ENCODE peak calls at places on chromosomes 3 and 15, in four cellular contexts. One of them, this sample, is unnamed.

GRCh38 chr3:143265501-143266070 is 146.0 kb downstream of the CHST2 start:
- DNase-seq in SK-N-SH: no peak
- DNase-seq in HepG2: no peak
- DNase-seq in K562: no peak
- DNase-seq in this sample: no peak

GRCh38 chr3:127865941-127866340 is 43.6 kb upstream of the MGLL start:
- DNase-seq in SK-N-SH: no peak
- DNase-seq in HepG2: no peak
- DNase-seq in K562: no peak
- DNase-seq in this sample: peak

GRCh38 chr15:72758195-72758594 is 25.4 kb downstream of the ADPGK start:
- DNase-seq in SK-N-SH: no peak
- DNase-seq in HepG2: no peak
- DNase-seq in K562: no peak
- DNase-seq in this sample: peak

GRCh38 chr15:90435652-90436337 is 47.8 kb downstream of the IQGAP1 start:
- DNase-seq in SK-N-SH: no peak
- DNase-seq in HepG2: no peak
- DNase-seq in K562: no peak
- DNase-seq in this sample: no peak

GRCh38 chr15:91627473-91628309 is 225.8 kb upstream of the SLCO3A1 start:
- DNase-seq in SK-N-SH: peak
- DNase-seq in HepG2: no peak
- DNase-seq in K562: no peak
- DNase-seq in this sample: peak

GRCh38 chr3:51937014-51937413 is 4.7 kb downstream of the RRP9 start:
- DNase-seq in SK-N-SH: no peak
- DNase-seq in HepG2: no peak
- DNase-seq in K562: no peak
- DNase-seq in this sample: peak

GRCh38 chr15:56916825-56917477 is 1.5 kb upstream of the TCF12 start:
- DNase-seq in SK-N-SH: no peak
- DNase-seq in HepG2: no peak
- DNase-seq in K562: peak
- DNase-seq in this sample: no peak

GRCh38 chr15:68412218-68412617 is 19.7 kb downstream of the ITGA11 start:
- DNase-seq in SK-N-SH: no peak
- DNase-seq in HepG2: no peak
- DNase-seq in K562: no peak
- DNase-seq in this sample: no peak

GRCh38 chr15:96462768-96463167 is 132.3 kb downstream of the NR2F2 start:
- DNase-seq in SK-N-SH: no peak
- DNase-seq in HepG2: no peak
- DNase-seq in K562: no peak
- DNase-seq in this sample: peak

GRCh38 chr15:79065744-79066376 is 24.7 kb downstream of the RASGRF1 start:
- DNase-seq in SK-N-SH: no peak
- DNase-seq in HepG2: no peak
- DNase-seq in K562: no peak
- DNase-seq in this sample: no peak

GRCh38 chr15:88658972-88659931 is 20.4 kb downstream of the ISG20 start:
- DNase-seq in SK-N-SH: no peak
- DNase-seq in HepG2: no peak
- DNase-seq in K562: no peak
- DNase-seq in this sample: peak

GRCh38 chr15:88465633-88466219 is 1.5 kb downstream of the MRPL46 start:
- DNase-seq in SK-N-SH: no peak
- DNase-seq in HepG2: peak
- DNase-seq in K562: peak
- DNase-seq in this sample: peak

GRCh38 chr15:38690737-38691332 is 126.2 kb upstream of the RASGRP1 start:
- DNase-seq in SK-N-SH: peak
- DNase-seq in HepG2: peak
- DNase-seq in K562: peak
- DNase-seq in this sample: peak

GRCh38 chr15:64282701-64283100 is 73.3 kb downstream of the CSNK1G1 start:
- DNase-seq in SK-N-SH: no peak
- DNase-seq in HepG2: no peak
- DNase-seq in K562: no peak
- DNase-seq in this sample: peak

GRCh38 chr15:78131295-78132021 is at the start of gene CIB2:
- DNase-seq in SK-N-SH: peak
- DNase-seq in HepG2: peak
- DNase-seq in K562: peak
- DNase-seq in this sample: peak

GRCh38 chr3:165192610-165193192 is 3.5 kb downstream of the SLITRK3 start:
- DNase-seq in SK-N-SH: peak
- DNase-seq in HepG2: no peak
- DNase-seq in K562: no peak
- DNase-seq in this sample: no peak

GRCh38 chr15:40244961-40245523 is 6.2 kb downstream of the PAK6 start:
- DNase-seq in SK-N-SH: no peak
- DNase-seq in HepG2: peak
- DNase-seq in K562: no peak
- DNase-seq in this sample: no peak

GRCh38 chr15:60804986-60805949 is 326.3 kb upstream of the ICE2 start:
- DNase-seq in SK-N-SH: no peak
- DNase-seq in HepG2: no peak
- DNase-seq in K562: no peak
- DNase-seq in this sample: peak

GRCh38 chr15:49558924-49559323 is 61.7 kb downstream of the FAM227B start:
- DNase-seq in SK-N-SH: no peak
- DNase-seq in HepG2: no peak
- DNase-seq in K562: no peak
- DNase-seq in this sample: peak

GRCh38 chr3:139797724-139798343 is 120.1 kb upstream of the NMNAT3 start:
- DNase-seq in SK-N-SH: no peak
- DNase-seq in HepG2: no peak
- DNase-seq in K562: peak
- DNase-seq in this sample: peak

GRCh38 chr15:46304320-46304719 is 669.5 kb downstream of the SQOR start:
- DNase-seq in SK-N-SH: peak
- DNase-seq in HepG2: peak
- DNase-seq in K562: peak
- DNase-seq in this sample: no peak

GRCh38 chr3:63333815-63334214 is 55.7 kb downstream of the SYNPR start:
- DNase-seq in SK-N-SH: no peak
- DNase-seq in HepG2: no peak
- DNase-seq in K562: no peak
- DNase-seq in this sample: peak

GRCh38 chr15:38084289-38084688 is 149.8 kb downstream of the TMCO5A start:
- DNase-seq in SK-N-SH: no peak
- DNase-seq in HepG2: no peak
- DNase-seq in K562: no peak
- DNase-seq in this sample: peak

GRCh38 chr3:24493951-24494615 is 567 bp downstream of the THRB start:
- DNase-seq in SK-N-SH: peak
- DNase-seq in HepG2: peak
- DNase-seq in K562: peak
- DNase-seq in this sample: no peak

GRCh38 chr15:81880833-81881232 is 165.0 kb downstream of the MEX3B start:
- DNase-seq in SK-N-SH: no peak
- DNase-seq in HepG2: no peak
- DNase-seq in K562: no peak
- DNase-seq in this sample: peak

GRCh38 chr3:123638936-123639680 is 54.3 kb upstream of the HACD2 start:
- DNase-seq in SK-N-SH: no peak
- DNase-seq in HepG2: no peak
- DNase-seq in K562: no peak
- DNase-seq in this sample: no peak

GRCh38 chr3:36991923-36992805 is 767 bp downstream of the EPM2AIP1 start:
- DNase-seq in SK-N-SH: no peak
- DNase-seq in HepG2: peak
- DNase-seq in K562: peak
- DNase-seq in this sample: peak

GRCh38 chr3:51295625-51296024 is 89.5 kb upstream of the MANF start:
- DNase-seq in SK-N-SH: no peak
- DNase-seq in HepG2: no peak
- DNase-seq in K562: no peak
- DNase-seq in this sample: no peak

GRCh38 chr15:92343869-92344643 is 49.6 kb upstream of the ST8SIA2 start:
- DNase-seq in SK-N-SH: no peak
- DNase-seq in HepG2: no peak
- DNase-seq in K562: no peak
- DNase-seq in this sample: no peak

GRCh38 chr3:51391566-51392300 is 648 bp downstream of the RBM15B start:
- DNase-seq in SK-N-SH: peak
- DNase-seq in HepG2: no peak
- DNase-seq in K562: no peak
- DNase-seq in this sample: peak

GRCh38 chr3:50466177-50466576 is 37.3 kb downstream of the CACNA2D2 start:
- DNase-seq in SK-N-SH: no peak
- DNase-seq in HepG2: no peak
- DNase-seq in K562: no peak
- DNase-seq in this sample: no peak

GRCh38 chr15:51224428-51224827 is 114.0 kb downstream of the CYP19A1 start:
- DNase-seq in SK-N-SH: no peak
- DNase-seq in HepG2: no peak
- DNase-seq in K562: no peak
- DNase-seq in this sample: peak

GRCh38 chr15:51227967-51228783 is 110.2 kb downstream of the CYP19A1 start:
- DNase-seq in SK-N-SH: no peak
- DNase-seq in HepG2: peak
- DNase-seq in K562: peak
- DNase-seq in this sample: peak

GRCh38 chr15:51218249-51218648 is 120.1 kb downstream of the CYP19A1 start:
- DNase-seq in SK-N-SH: no peak
- DNase-seq in HepG2: no peak
- DNase-seq in K562: no peak
- DNase-seq in this sample: no peak

GRCh38 chr15:51226813-51227212 is 111.6 kb downstream of the CYP19A1 start:
- DNase-seq in SK-N-SH: no peak
- DNase-seq in HepG2: no peak
- DNase-seq in K562: no peak
- DNase-seq in this sample: no peak

GRCh38 chr15:51223771-51224229 is 114.6 kb downstream of the CYP19A1 start:
- DNase-seq in SK-N-SH: no peak
- DNase-seq in HepG2: no peak
- DNase-seq in K562: peak
- DNase-seq in this sample: peak
- TF ChIP-seq USF2 in SK-N-SH: no peak
- TF ChIP-seq USF2 in HepG2: no peak
- TF ChIP-seq USF2 in K562: no peak
- TF ChIP-seq USF2 in this sample: no peak

GRCh38 chr3:172135766-172136729 is 96.7 kb downstream of the FNDC3B start:
- DNase-seq in SK-N-SH: no peak
- DNase-seq in HepG2: no peak
- DNase-seq in K562: peak
- DNase-seq in this sample: peak
- TF ChIP-seq MXI1 in SK-N-SH: no peak
- TF ChIP-seq MXI1 in HepG2: no peak
- TF ChIP-seq MXI1 in K562: no peak
- TF ChIP-seq MXI1 in this sample: no peak

GRCh38 chr3:12750658-12751071 is 8.4 kb downstream of the TMEM40 start:
- DNase-seq in SK-N-SH: no peak
- DNase-seq in HepG2: no peak
- DNase-seq in K562: no peak
- DNase-seq in this sample: peak
- TF ChIP-seq USF2 in SK-N-SH: no peak
- TF ChIP-seq USF2 in HepG2: no peak
- TF ChIP-seq USF2 in K562: no peak
- TF ChIP-seq USF2 in this sample: peak

GRCh38 chr3:126781889-126782491 is 78.0 kb downstream of the CHCHD6 start:
- DNase-seq in SK-N-SH: peak
- DNase-seq in HepG2: no peak
- DNase-seq in K562: no peak
- DNase-seq in this sample: peak

GRCh38 chr3:126784254-126784653 is 80.2 kb downstream of the CHCHD6 start:
- DNase-seq in SK-N-SH: no peak
- DNase-seq in HepG2: no peak
- DNase-seq in K562: no peak
- DNase-seq in this sample: no peak

GRCh38 chr3:126782554-126782953 is 78.5 kb downstream of the CHCHD6 start:
- DNase-seq in SK-N-SH: no peak
- DNase-seq in HepG2: no peak
- DNase-seq in K562: no peak
- DNase-seq in this sample: peak

GRCh38 chr3:126780666-126781065 is 76.6 kb downstream of the CHCHD6 start:
- DNase-seq in SK-N-SH: no peak
- DNase-seq in HepG2: no peak
- DNase-seq in K562: peak
- DNase-seq in this sample: no peak

DNA sequence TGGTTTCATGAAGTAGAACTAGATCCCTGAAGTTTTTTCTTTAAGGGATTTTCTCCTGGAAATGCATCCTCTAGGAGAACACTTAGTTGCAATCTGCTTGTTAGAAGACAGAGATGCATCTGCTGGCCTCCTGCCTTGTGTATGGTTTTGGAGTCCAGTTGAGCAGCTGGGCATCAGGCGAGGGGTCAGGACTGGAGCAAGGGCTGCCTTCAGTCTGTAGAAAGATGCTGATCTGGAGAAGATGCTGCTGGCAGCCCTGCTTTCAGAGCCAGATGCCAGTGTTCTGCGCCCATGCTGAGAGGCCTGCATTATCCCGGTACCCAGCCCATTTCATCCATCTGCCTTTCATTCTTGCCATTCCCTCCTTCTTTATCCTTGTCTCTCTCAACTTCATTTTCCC is 77.4 kb downstream of the CHCHD6 start:
- DNase-seq in SK-N-SH: peak
- DNase-seq in HepG2: no peak
- DNase-seq in K562: no peak
- DNase-seq in this sample: no peak
- TF ChIP-seq MXI1 in SK-N-SH: no peak
- TF ChIP-seq MXI1 in HepG2: no peak
- TF ChIP-seq MXI1 in K562: no peak
- TF ChIP-seq MXI1 in this sample: no peak

DNA sequence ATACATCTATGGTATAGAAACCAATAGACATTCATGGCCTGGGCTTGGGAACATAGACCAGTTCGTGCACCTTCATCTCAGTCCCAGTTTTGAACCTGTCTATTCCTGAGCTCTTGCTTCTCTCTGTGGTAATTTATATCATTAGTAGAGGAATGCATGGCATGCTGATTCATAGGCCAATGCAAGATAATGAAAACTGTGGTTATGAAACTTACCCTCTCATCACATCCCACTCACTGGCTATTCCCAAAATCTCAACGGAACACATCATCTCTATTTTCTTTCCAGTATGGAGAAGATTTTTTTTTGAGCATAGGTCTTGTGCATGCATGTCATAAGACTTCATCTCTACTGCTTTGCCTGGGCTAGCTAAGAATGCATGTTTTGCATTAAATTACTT is 18.7 kb upstream of the P2RY12 start:
- DNase-seq in SK-N-SH: no peak
- DNase-seq in HepG2: no peak
- DNase-seq in K562: no peak
- DNase-seq in this sample: peak
- TF ChIP-seq USF2 in SK-N-SH: no peak
- TF ChIP-seq USF2 in HepG2: no peak
- TF ChIP-seq USF2 in K562: no peak
- TF ChIP-seq USF2 in this sample: no peak

This sample was measured in IMR-90.